ENCODE peak calls at places on chromosomes 13 and 19, in four cellular contexts. O is SK-N-SH, L is GM12878, H is HepG2. S is an unnamed sample.

GRCh38 chr19:4220188-4220587 is 9.1 kb upstream of the EBI3 start:
- DNase-seq in L (no peak), O (no peak), H (no peak), S (no peak)

GRCh38 chr19:46975011-46975917 is 44.4 kb upstream of the NPAS1 start:
- DNase-seq in L (no peak), H (no peak), O (no peak), S (no peak)

GRCh38 chr13:39452834-39453233 is 150.2 kb downstream of the LHFPL6 start:
- DNase-seq in H (no peak), L (no peak), O (no peak), S (no peak)

GRCh38 chr19:35300340-35300649 is 8.3 kb downstream of the MAG start:
- DNase-seq in H (no peak), L (no peak), O (no peak), S (no peak)

GRCh38 chr19:1748703-1749341 is 4.5 kb upstream of the ONECUT3 start:
- DNase-seq in O (no peak), L (no peak), H (no peak), S (no peak)

GRCh38 chr19:13764101-13764807 is at the start of gene MRI1:
- DNase-seq in O (peak; percentile 97), L (no peak), H (peak; percentile 39), S (peak; percentile 40)

GRCh38 chr19:21699197-21699596 is 68.2 kb downstream of the ZNF100 start:
- DNase-seq in H (no peak), L (no peak), O (no peak), S (no peak)

GRCh38 chr13:92590503-92590908 is 636.1 kb upstream of the GPC6 start:
- DNase-seq in H (no peak), L (no peak), O (no peak), S (no peak)

GRCh38 chr19:5309438-5310204 is 31.0 kb downstream of the PTPRS start:
- DNase-seq in O (peak; percentile 65), L (no peak), H (no peak), S (no peak)

GRCh38 chr13:50468849-50469669 is 374.4 kb downstream of the DLEU7 start:
- DNase-seq in L (no peak), H (no peak), O (no peak), S (no peak)

GRCh38 chr19:8161135-8161646 is 11.8 kb upstream of the FBN3 start:
- DNase-seq in O (peak; percentile 40), H (peak; percentile 65), L (peak; percentile 39), S (no peak)

GRCh38 chr19:7500811-7501450 is 12.1 kb upstream of the PEX11G start:
- DNase-seq in H (peak; percentile 35), L (no peak), O (peak; percentile 93), S (peak; percentile 89)

GRCh38 chr13:20312292-20312691 is 80.2 kb upstream of the GJB6 start:
- DNase-seq in L (no peak), H (no peak), O (no peak), S (no peak)

GRCh38 chr13:77213644-77214043 is 113.2 kb downstream of the MYCBP2 start:
- DNase-seq in O (no peak), L (no peak), H (no peak), S (no peak)

GRCh38 chr19:15195381-15195964 is 5.3 kb downstream of the NOTCH3 start:
- DNase-seq in H (no peak), O (peak; percentile 94), L (no peak), S (peak; percentile 33)

GRCh38 chr19:35828694-35829301 is 16.2 kb upstream of the PRODH2 start:
- DNase-seq in L (no peak), O (no peak), H (peak; percentile 66), S (peak; percentile 70)

GRCh38 chr13:80469841-80470378 is 129.0 kb upstream of the SPRY2 start:
- DNase-seq in H (no peak), O (no peak), L (no peak), S (peak; percentile 65)

GRCh38 chr19:1592023-1592754 is 476 bp downstream of the MBD3 start:
- DNase-seq in O (peak; percentile 96), H (peak; percentile 78), L (peak; percentile 50), S (peak; percentile 75)

GRCh38 chr13:99843872-99844271 is 127.7 kb downstream of the ZIC5 start:
- DNase-seq in H (no peak), L (no peak), O (no peak), S (no peak)

GRCh38 chr19:2461751-2462634 is 5.2 kb upstream of the LMNB2 start:
- DNase-seq in L (no peak), O (peak; percentile 92), H (no peak), S (peak; percentile 85)

GRCh38 chr13:51534075-51534817 is 50.0 kb upstream of the WDFY2 start:
- DNase-seq in L (no peak), H (no peak), O (no peak), S (no peak)

GRCh38 chr19:18456974-18457373 is 19.0 kb upstream of the ISYNA1 start:
- DNase-seq in O (no peak), H (no peak), L (no peak), S (no peak)

GRCh38 chr13:34349091-34349722 is 531.3 kb downstream of the RFC3 start:
- DNase-seq in L (no peak), H (no peak), O (no peak), S (no peak)

GRCh38 chr13:71278512-71278911 is 588.5 kb downstream of the DACH1 start:
- DNase-seq in H (no peak), O (no peak), L (no peak), S (no peak)

GRCh38 chr13:49629947-49630346 is 1.6 kb downstream of the ARL11 start:
- DNase-seq in L (no peak), H (no peak), O (no peak), S (no peak)

GRCh38 chr13:94784066-94784465 is 71.7 kb upstream of the SOX21 start:
- DNase-seq in H (no peak), O (no peak), L (no peak), S (no peak)

GRCh38 chr19:55230780-55231179 is 2.2 kb upstream of the TMEM86B start:
- DNase-seq in H (no peak), L (no peak), O (no peak), S (no peak)

GRCh38 chr13:53074119-53074518 is 45.5 kb downstream of the OLFM4 start:
- DNase-seq in L (no peak), O (peak; percentile 61), H (no peak), S (no peak)

GRCh38 chr13:25493930-25494707 is 122.3 kb downstream of the ATP8A2 start:
- DNase-seq in H (no peak), L (no peak), O (no peak), S (no peak)

GRCh38 chr19:51887522-51888498 is at the start of gene ZNF577:
- DNase-seq in L (no peak), H (no peak), O (peak; percentile 67), S (no peak)

GRCh38 chr19:11496391-11497163 is 9.1 kb downstream of the ZNF653 start:
- DNase-seq in O (peak; percentile 88), L (no peak), H (peak; percentile 62), S (peak; percentile 84)

GRCh38 chr19:11495481-11495880 is 10.2 kb downstream of the ZNF653 start:
- DNase-seq in H (no peak), L (no peak), O (peak; percentile 14), S (no peak)

GRCh38 chr19:11499327-11499726 is 6.3 kb downstream of the ZNF653 start:
- DNase-seq in H (no peak), L (no peak), O (no peak), S (no peak)

GRCh38 chr19:11495885-11496284 is 9.8 kb downstream of the ZNF653 start:
- DNase-seq in H (no peak), O (peak; percentile 12), L (no peak), S (no peak)

DNA sequence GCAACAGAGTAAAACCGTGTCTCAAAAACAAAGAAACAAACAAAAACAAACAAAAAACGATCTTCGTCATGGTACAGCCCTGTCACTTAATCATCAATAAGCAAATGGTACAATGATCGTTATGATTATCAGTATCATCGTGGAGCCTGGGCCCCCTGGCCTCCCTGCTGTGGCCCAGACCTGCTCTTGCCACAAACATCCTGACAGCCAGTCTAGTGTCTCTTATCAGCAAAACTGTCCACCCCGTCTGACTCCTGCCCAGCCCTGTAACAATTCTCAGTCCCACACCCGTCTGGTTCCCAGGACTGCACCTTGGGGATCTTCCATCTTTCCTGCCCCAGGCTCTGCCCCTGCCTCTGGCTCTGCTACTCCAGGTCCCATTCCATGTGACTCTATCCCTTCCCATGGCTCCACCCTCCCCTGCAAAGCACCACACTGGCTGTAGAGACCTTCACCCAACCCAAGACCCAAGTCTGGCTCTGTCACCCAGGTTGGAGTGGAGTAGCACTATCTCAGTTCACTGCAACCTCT is 5.7 kb downstream of the ZNF653 start:
- DNase-seq in O (peak; percentile 21), H (no peak), L (no peak), S (no peak)
- TF ChIP-seq PBX3 in O (no peak), H (no peak), L (no peak), S (no peak)

GRCh38 chr13:110699148-110700145 is 6.5 kb downstream of the CARS2 start:
- DNase-seq in O (no peak), L (no peak), H (no peak), S (no peak)
- TF ChIP-seq PBX3 in O (no peak), L (no peak), H (no peak), S (no peak)

GRCh38 chr19:48913114-48913513 is 13.0 kb downstream of the NUCB1 start:
- DNase-seq in L (no peak), O (no peak), H (no peak), S (no peak)
- TF ChIP-seq PBX3 in L (no peak), O (no peak), H (no peak), S (no peak)

DNA sequence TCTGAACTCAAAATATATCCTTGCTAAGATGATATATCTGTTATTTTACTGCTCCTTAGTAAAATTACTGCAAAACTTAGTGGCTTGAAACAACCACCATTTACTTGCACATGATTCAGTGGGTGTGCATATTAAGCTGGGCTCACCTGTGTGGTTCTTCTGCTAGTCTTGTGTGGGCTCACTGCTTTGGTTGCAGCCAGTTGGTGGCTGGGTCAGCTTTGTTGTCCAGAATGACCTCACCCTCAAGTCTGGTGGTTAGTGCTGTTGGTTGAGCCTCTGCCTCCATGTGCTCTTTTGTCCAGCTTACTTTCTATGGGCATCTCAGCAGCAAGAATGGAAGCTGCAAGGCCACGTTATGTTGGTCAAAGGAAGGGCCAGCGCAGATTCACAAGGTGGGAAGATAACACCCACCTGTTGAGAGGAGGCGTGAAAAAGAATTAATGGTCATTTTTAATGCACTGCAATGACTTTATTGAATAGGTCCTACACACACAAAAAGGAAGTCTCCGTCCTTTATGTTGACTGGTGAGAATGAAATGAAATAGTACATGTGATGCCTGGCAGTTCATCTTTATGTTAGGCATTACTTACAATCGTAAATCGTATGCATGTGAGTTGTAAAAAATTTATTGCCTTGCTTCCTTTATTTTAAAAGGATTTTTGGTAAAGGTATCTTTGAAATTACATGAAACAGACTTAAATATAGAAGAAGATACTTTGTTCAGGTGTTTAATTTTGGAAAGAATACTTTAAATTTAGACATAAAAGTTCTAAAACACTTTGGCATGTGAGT is 34.3 kb downstream of the URI1 start:
- DNase-seq in O (no peak), L (no peak), H (no peak), S (no peak)
- TF ChIP-seq PBX3 in O (no peak), L (no peak), H (no peak), S (no peak)

GRCh38 chr19:17184381-17184841 is 30.7 kb upstream of the USE1 start:
- DNase-seq in L (no peak), H (no peak), O (no peak), S (no peak)
- TF ChIP-seq PBX3 in L (no peak), H (no peak), O (no peak), S (no peak)

GRCh38 chr13:98224557-98224956 is 47.5 kb upstream of the RNF113B start:
- DNase-seq in O (no peak), L (no peak), H (no peak), S (no peak)
- TF ChIP-seq PBX3 in O (no peak), L (no peak), H (no peak), S (no peak)